ENCODE peak calls at places on chromosomes 5 and 9, in ten cellular contexts. One of them, this sample, is unnamed.

GRCh38 chr5:142141463-142141862 is 32.9 kb downstream of the NDFIP1 start:
- DNase-seq in Ammon's horn: no peak
- DNase-seq in midbrain: no peak
- DNase-seq in EH: no peak
- DNase-seq in pulmonary artery endothelial cell: no peak
- DNase-seq in G401: no peak
- DNase-seq in stimulated activated CD8-positive, alpha-beta memory T cell treated with anti-CD3 and anti-CD28 coated beads, Interleukin-4, amount 100 ng/mL, for 24 hours: no peak
- DNase-seq in renal cortical epithelial cell: no peak
- DNase-seq in activated CD8-positive, alpha-beta T cell treated with anti-CD3 and anti-CD28 coated beads for 36 hours: no peak
- DNase-seq in frontal cortex: no peak
- DNase-seq in this sample: no peak

GRCh38 chr5:80607832-80608231 is 37.8 kb upstream of the ANKRD34B start:
- DNase-seq in midbrain: no peak
- DNase-seq in EH: no peak
- DNase-seq in stimulated activated CD8-positive, alpha-beta memory T cell treated with anti-CD3 and anti-CD28 coated beads, Interleukin-4, amount 100 ng/mL, for 24 hours: no peak
- DNase-seq in renal cortical epithelial cell: no peak
- DNase-seq in activated CD8-positive, alpha-beta T cell treated with anti-CD3 and anti-CD28 coated beads for 36 hours: no peak
- DNase-seq in frontal cortex: no peak
- DNase-seq in G401: no peak
- DNase-seq in Ammon's horn: no peak
- DNase-seq in pulmonary artery endothelial cell: no peak
- DNase-seq in this sample: no peak

GRCh38 chr5:59587489-59588337 is 305.8 kb downstream of the PDE4D start:
- DNase-seq in midbrain: peak; percentile 89
- DNase-seq in Ammon's horn: peak; percentile 94
- DNase-seq in frontal cortex: peak; percentile 26
- DNase-seq in G401: peak; percentile 96
- DNase-seq in renal cortical epithelial cell: peak; percentile 71
- DNase-seq in activated CD8-positive, alpha-beta T cell treated with anti-CD3 and anti-CD28 coated beads for 36 hours: peak; percentile 14
- DNase-seq in pulmonary artery endothelial cell: no peak
- DNase-seq in stimulated activated CD8-positive, alpha-beta memory T cell treated with anti-CD3 and anti-CD28 coated beads, Interleukin-4, amount 100 ng/mL, for 24 hours: no peak
- DNase-seq in EH: peak; percentile 56
- DNase-seq in this sample: peak; percentile 51

GRCh38 chr5:53008751-53009150 is 19.6 kb downstream of the ITGA2 start:
- DNase-seq in G401: no peak
- DNase-seq in midbrain: no peak
- DNase-seq in EH: peak; percentile 77
- DNase-seq in renal cortical epithelial cell: peak; percentile 44
- DNase-seq in Ammon's horn: no peak
- DNase-seq in pulmonary artery endothelial cell: no peak
- DNase-seq in stimulated activated CD8-positive, alpha-beta memory T cell treated with anti-CD3 and anti-CD28 coated beads, Interleukin-4, amount 100 ng/mL, for 24 hours: no peak
- DNase-seq in frontal cortex: no peak
- DNase-seq in activated CD8-positive, alpha-beta T cell treated with anti-CD3 and anti-CD28 coated beads for 36 hours: peak; percentile 69
- DNase-seq in this sample: peak; percentile 93

GRCh38 chr9:749712-750111 is 91.8 kb upstream of the DMRT1 start:
- DNase-seq in G401: peak; percentile 47
- DNase-seq in Ammon's horn: no peak
- DNase-seq in pulmonary artery endothelial cell: no peak
- DNase-seq in stimulated activated CD8-positive, alpha-beta memory T cell treated with anti-CD3 and anti-CD28 coated beads, Interleukin-4, amount 100 ng/mL, for 24 hours: no peak
- DNase-seq in renal cortical epithelial cell: no peak
- DNase-seq in activated CD8-positive, alpha-beta T cell treated with anti-CD3 and anti-CD28 coated beads for 36 hours: peak; percentile 60
- DNase-seq in midbrain: no peak
- DNase-seq in frontal cortex: no peak
- DNase-seq in EH: peak; percentile 54
- DNase-seq in this sample: no peak

GRCh38 chr9:34059231-34059720 is 10.6 kb upstream of the UBAP2 start:
- DNase-seq in EH: no peak
- DNase-seq in activated CD8-positive, alpha-beta T cell treated with anti-CD3 and anti-CD28 coated beads for 36 hours: no peak
- DNase-seq in stimulated activated CD8-positive, alpha-beta memory T cell treated with anti-CD3 and anti-CD28 coated beads, Interleukin-4, amount 100 ng/mL, for 24 hours: no peak
- DNase-seq in pulmonary artery endothelial cell: no peak
- DNase-seq in Ammon's horn: no peak
- DNase-seq in frontal cortex: no peak
- DNase-seq in midbrain: no peak
- DNase-seq in renal cortical epithelial cell: no peak
- DNase-seq in G401: no peak
- DNase-seq in this sample: no peak

GRCh38 chr5:160539431-160539830 is 117.8 kb downstream of the PTTG1 start:
- DNase-seq in pulmonary artery endothelial cell: no peak
- DNase-seq in stimulated activated CD8-positive, alpha-beta memory T cell treated with anti-CD3 and anti-CD28 coated beads, Interleukin-4, amount 100 ng/mL, for 24 hours: peak; percentile 22
- DNase-seq in Ammon's horn: no peak
- DNase-seq in activated CD8-positive, alpha-beta T cell treated with anti-CD3 and anti-CD28 coated beads for 36 hours: peak; percentile 84
- DNase-seq in EH: no peak
- DNase-seq in frontal cortex: no peak
- DNase-seq in renal cortical epithelial cell: peak; percentile 90
- DNase-seq in G401: no peak
- DNase-seq in midbrain: no peak
- DNase-seq in this sample: peak; percentile 67

GRCh38 chr9:126126012-126126411 is 200.6 kb upstream of the MVB12B start:
- DNase-seq in frontal cortex: no peak
- DNase-seq in stimulated activated CD8-positive, alpha-beta memory T cell treated with anti-CD3 and anti-CD28 coated beads, Interleukin-4, amount 100 ng/mL, for 24 hours: no peak
- DNase-seq in activated CD8-positive, alpha-beta T cell treated with anti-CD3 and anti-CD28 coated beads for 36 hours: no peak
- DNase-seq in pulmonary artery endothelial cell: no peak
- DNase-seq in midbrain: no peak
- DNase-seq in G401: no peak
- DNase-seq in Ammon's horn: no peak
- DNase-seq in EH: no peak
- DNase-seq in renal cortical epithelial cell: no peak
- DNase-seq in this sample: no peak

GRCh38 chr5:132369471-132370240 is at the start of gene SLC22A5:
- DNase-seq in renal cortical epithelial cell: no peak
- DNase-seq in G401: peak; percentile 82
- DNase-seq in pulmonary artery endothelial cell: no peak
- DNase-seq in frontal cortex: peak; percentile 64
- DNase-seq in midbrain: peak; percentile 63
- DNase-seq in stimulated activated CD8-positive, alpha-beta memory T cell treated with anti-CD3 and anti-CD28 coated beads, Interleukin-4, amount 100 ng/mL, for 24 hours: peak; percentile 54
- DNase-seq in EH: peak; percentile 67
- DNase-seq in activated CD8-positive, alpha-beta T cell treated with anti-CD3 and anti-CD28 coated beads for 36 hours: peak; percentile 73
- DNase-seq in Ammon's horn: peak; percentile 58
- DNase-seq in this sample: peak; percentile 75

GRCh38 chr5:139295692-139296091 is 2.2 kb downstream of the MATR3 start:
- DNase-seq in activated CD8-positive, alpha-beta T cell treated with anti-CD3 and anti-CD28 coated beads for 36 hours: peak; percentile 43
- DNase-seq in frontal cortex: no peak
- DNase-seq in G401: no peak
- DNase-seq in pulmonary artery endothelial cell: no peak
- DNase-seq in Ammon's horn: no peak
- DNase-seq in EH: peak; percentile 28
- DNase-seq in renal cortical epithelial cell: no peak
- DNase-seq in stimulated activated CD8-positive, alpha-beta memory T cell treated with anti-CD3 and anti-CD28 coated beads, Interleukin-4, amount 100 ng/mL, for 24 hours: no peak
- DNase-seq in midbrain: no peak
- DNase-seq in this sample: no peak

GRCh38 chr9:17535176-17535575 is 43.7 kb upstream of the SH3GL2 start:
- DNase-seq in activated CD8-positive, alpha-beta T cell treated with anti-CD3 and anti-CD28 coated beads for 36 hours: no peak
- DNase-seq in G401: peak; percentile 71
- DNase-seq in frontal cortex: no peak
- DNase-seq in Ammon's horn: no peak
- DNase-seq in stimulated activated CD8-positive, alpha-beta memory T cell treated with anti-CD3 and anti-CD28 coated beads, Interleukin-4, amount 100 ng/mL, for 24 hours: no peak
- DNase-seq in EH: no peak
- DNase-seq in midbrain: no peak
- DNase-seq in renal cortical epithelial cell: no peak
- DNase-seq in pulmonary artery endothelial cell: no peak
- DNase-seq in this sample: no peak

This sample was measured in epithelial cell of esophagus.